ENCODE peak calls at places on chromosomes 5 and 9, in seven cellular contexts. U, A, J, S, K, X and Q are unnamed samples.

GRCh38 chr9:99264070-99264469 is 42.0 kb downstream of the SEC61B start:
- DNase-seq in U (peak), A (no peak), J (no peak), S (peak), K (peak), X (no peak), Q (no peak)

GRCh38 chr5:172380992-172381643 is 73.2 kb downstream of the SH3PXD2B start:
- DNase-seq in U (peak), A (no peak), J (peak), S (no peak), K (no peak), X (no peak), Q (peak)

GRCh38 chr5:142544946-142545652 is 140.8 kb downstream of the FGF1 start:
- DNase-seq in U (peak), A (no peak), J (no peak), S (no peak), K (no peak), X (no peak), Q (no peak)

GRCh38 chr5:41509399-41510175 is 814 bp downstream of the PLCXD3 start:
- DNase-seq in U (no peak), A (no peak), J (peak), S (no peak), K (peak), X (no peak), Q (no peak)

GRCh38 chr9:12775963-12776774 is 1.3 kb downstream of the LURAP1L start:
- DNase-seq in U (peak), A (peak), J (peak), S (peak), K (peak), X (no peak), Q (peak)

GRCh38 chr5:120449501-120449900 is 14.6 kb upstream of the PRR16 start:
- DNase-seq in U (peak), A (no peak), J (no peak), S (no peak), K (no peak), X (no peak), Q (no peak)

GRCh38 chr9:137949260-137949659 is 71.7 kb downstream of the CACNA1B start:
- DNase-seq in U (no peak), A (no peak), J (no peak), S (no peak), K (no peak), X (no peak), Q (no peak)

GRCh38 chr5:115599502-115599901 is 2.8 kb downstream of the TICAM2 start:
- DNase-seq in U (peak), A (no peak), J (no peak), S (no peak), K (no peak), X (no peak), Q (no peak)

GRCh38 chr5:52985306-52985705 is 3.8 kb upstream of the ITGA2 start:
- DNase-seq in U (peak), A (no peak), J (no peak), S (no peak), K (no peak), X (no peak), Q (no peak)

GRCh38 chr5:77076961-77077820 is 9.9 kb downstream of the ZBED3 start:
- DNase-seq in U (peak), A (peak), J (peak), S (peak), K (peak), X (peak), Q (peak)

GRCh38 chr9:123090198-123090896 is 56.9 kb downstream of the GPR21 start:
- DNase-seq in U (no peak), A (no peak), J (no peak), S (no peak), K (no peak), X (no peak), Q (no peak)

GRCh38 chr9:8660383-8660782 is 860.8 kb upstream of the DMAC1 start:
- DNase-seq in U (peak), A (no peak), J (peak), S (no peak), K (no peak), X (no peak), Q (peak)

GRCh38 chr9:7844283-7844682 is 44.7 kb upstream of the DMAC1 start:
- DNase-seq in U (peak), A (no peak), J (no peak), S (peak), K (peak), X (no peak), Q (no peak)

GRCh38 chr5:157269763-157270272 is 3.9 kb downstream of the CYFIP2 start:
- DNase-seq in U (no peak), A (no peak), J (no peak), S (no peak), K (no peak), X (no peak), Q (no peak)

GRCh38 chr5:157266286-157267007 is 524 bp downstream of the CYFIP2 start:
- DNase-seq in U (peak), A (no peak), J (no peak), S (no peak), K (peak), X (peak), Q (peak)

GRCh38 chr5:157267025-157267424 is 1.1 kb downstream of the CYFIP2 start:
- DNase-seq in U (no peak), A (no peak), J (no peak), S (no peak), K (no peak), X (no peak), Q (no peak)

GRCh38 chr5:157269165-157269671 is 3.3 kb downstream of the CYFIP2 start:
- DNase-seq in U (no peak), A (peak), J (no peak), S (no peak), K (peak), X (no peak), Q (peak)

DNA sequence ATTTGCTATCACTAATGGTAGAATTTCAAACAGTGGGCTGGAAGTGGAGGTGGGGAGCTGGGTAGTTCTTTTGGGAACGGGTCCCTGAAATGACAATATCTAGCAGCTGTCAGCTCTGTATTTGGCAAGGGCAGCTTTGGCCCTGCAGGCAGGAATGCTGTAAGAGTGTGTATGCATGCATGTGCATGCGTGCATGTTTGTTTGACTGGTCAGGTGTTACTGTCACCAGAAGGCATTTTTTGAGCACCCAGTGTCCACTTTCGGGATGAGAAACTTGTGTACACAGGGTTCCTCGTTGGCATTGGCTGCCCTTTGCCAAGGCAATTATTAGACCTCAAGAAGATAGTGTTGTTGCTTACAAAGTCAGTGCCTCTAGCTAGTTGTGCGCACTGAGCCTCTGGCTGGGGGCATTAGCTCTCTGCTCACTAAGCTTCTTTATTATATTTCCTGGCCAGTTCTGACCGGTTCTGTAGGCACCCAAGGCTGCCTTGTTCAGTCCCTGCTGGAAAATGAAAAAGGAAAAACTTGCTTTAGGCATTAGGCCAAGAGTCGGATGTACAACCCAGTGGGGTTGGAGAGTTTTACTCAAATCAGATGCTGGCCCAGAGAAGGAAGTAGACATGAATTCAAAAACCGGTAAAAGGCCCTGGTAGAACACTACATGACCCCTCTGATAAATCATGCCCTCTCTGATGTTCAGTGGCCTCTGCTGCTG is 2.0 kb downstream of the CYFIP2 start:
- DNase-seq in U (no peak), A (no peak), J (no peak), S (no peak), K (no peak), X (no peak), Q (no peak)
- TF ChIP-seq CTCF in U (no peak), A (no peak), J (no peak), S (no peak), K (no peak), X (no peak), Q (no peak)

GRCh38 chr5:135025730-135026644 is 8.0 kb downstream of the PITX1 start:
- DNase-seq in U (no peak), A (no peak), J (no peak), S (no peak), K (no peak), X (no peak), Q (no peak)
- TF ChIP-seq CTCF in U (no peak), A (no peak), J (no peak), S (no peak), K (no peak), X (no peak), Q (no peak)

GRCh38 chr9:78707080-78707479 is 410.2 kb downstream of the PSAT1 start:
- DNase-seq in U (peak), A (no peak), J (no peak), S (no peak), K (no peak), X (no peak), Q (no peak)

GRCh38 chr9:78707481-78707977 is 410.6 kb downstream of the PSAT1 start:
- DNase-seq in U (peak), A (no peak), J (no peak), S (no peak), K (no peak), X (no peak), Q (no peak)
- TF ChIP-seq CTCF in U (no peak), A (no peak), J (no peak), S (no peak), K (no peak), X (no peak), Q (no peak)

DNA sequence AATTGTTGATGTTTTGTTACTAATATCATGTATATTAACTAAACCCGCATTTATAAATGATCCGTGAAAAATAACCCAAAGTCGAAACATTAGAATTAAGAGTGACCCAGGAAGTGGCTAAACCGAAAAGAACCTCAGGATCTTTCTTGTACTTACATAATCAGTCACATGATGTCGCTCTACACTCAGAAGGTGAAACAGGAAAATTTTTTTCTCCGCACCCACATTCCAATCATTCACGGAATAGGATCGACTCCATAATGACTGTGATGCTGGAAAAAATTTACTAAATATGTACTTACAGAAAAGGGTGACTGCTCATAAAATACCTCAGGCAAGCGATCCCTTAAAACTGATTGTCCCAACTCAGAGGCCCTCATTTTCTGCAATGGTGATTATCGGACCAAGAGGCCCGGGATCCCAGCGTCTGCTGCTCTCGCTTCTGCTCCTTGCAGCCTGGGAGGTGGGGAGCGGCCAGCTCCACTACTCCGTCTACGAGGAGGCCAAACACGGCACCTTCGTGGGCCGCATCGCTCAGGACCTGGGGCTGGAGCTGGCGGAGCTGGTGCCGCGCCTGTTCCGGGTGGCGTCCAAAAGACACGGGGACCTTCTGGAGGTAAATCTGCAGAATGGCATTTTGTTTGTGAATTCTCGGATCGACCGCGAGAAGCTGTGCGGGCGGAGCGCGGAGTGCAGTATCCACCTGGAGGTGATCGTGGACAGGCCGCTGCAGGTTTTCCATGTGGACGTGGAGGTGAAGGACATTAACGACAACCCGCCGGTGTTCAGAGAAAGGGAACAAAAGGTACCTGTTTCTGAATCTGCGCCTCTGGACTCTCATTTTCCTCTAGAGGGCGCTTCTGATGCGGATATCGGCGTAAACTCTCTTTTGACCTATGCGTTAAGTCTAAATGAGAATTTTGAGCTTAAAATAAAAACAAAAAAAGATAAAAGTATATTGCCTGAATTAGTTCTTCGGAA is at the start of gene PCDHA12:
- DNase-seq in U (no peak), A (no peak), J (no peak), S (peak), K (peak), X (no peak), Q (no peak)
- TF ChIP-seq CTCF in U (no peak), A (no peak), J (no peak), S (peak), K (peak), X (no peak), Q (no peak)

DNA sequence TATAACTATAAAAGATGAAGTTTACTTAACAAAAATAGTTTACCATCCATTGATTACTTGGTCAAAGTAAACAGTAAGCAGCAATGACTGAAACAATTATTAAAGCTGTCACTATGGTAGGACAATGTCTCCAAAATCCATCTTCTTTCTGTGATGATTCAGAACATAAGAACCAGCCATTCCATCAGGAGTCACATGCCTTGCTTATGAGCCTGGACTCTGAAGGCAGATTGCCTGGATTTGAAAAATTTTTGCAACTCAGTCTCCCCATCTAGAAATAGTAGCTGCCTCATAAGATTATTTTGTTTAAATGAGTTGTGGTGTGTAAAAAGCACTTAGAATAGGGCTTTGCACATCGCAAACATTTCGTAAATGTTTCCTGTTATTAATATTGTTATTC is 136.2 kb downstream of the LIFR start:
- DNase-seq in U (peak), A (no peak), J (no peak), S (no peak), K (no peak), X (no peak), Q (no peak)
- TF ChIP-seq CTCF in U (no peak), A (no peak), J (no peak), S (no peak), K (no peak), X (no peak), Q (no peak)